ENCODE peak calls at places on chromosomes 11 and 22, in six cellular contexts. J, Z, V, Y, C and B are unnamed samples.

GRCh38 chr11:3167143-3168119 is 2.3 kb upstream of the OSBPL5 start:
- DNase-seq in C (peak; percentile 40), V (no peak), J (no peak), Z (no peak), Y (no peak), B (no peak)

GRCh38 chr11:111392552-111392951 is 13.5 kb upstream of the POU2AF1 start:
- DNase-seq in J (no peak), Z (no peak), V (no peak), C (no peak), Y (no peak), B (no peak)

GRCh38 chr22:38086942-38087341 is 3.0 kb upstream of the SLC16A8 start:
- DNase-seq in V (no peak), C (no peak), J (no peak), Y (no peak), Z (no peak), B (no peak)

GRCh38 chr22:43829904-43830851 is 18.1 kb upstream of the EFCAB6 start:
- DNase-seq in Y (no peak), C (no peak), Z (no peak), V (no peak), J (no peak), B (no peak)

GRCh38 chr22:45235101-45235777 is 5.5 kb downstream of the KIAA0930 start:
- DNase-seq in Z (no peak), V (no peak), Y (peak; percentile 56), C (no peak), J (no peak), B (no peak)

GRCh38 chr22:44704159-44705021 is 2.4 kb downstream of the PRR5 start:
- DNase-seq in J (no peak), C (no peak), Y (no peak), Z (no peak), V (no peak), B (no peak)

GRCh38 chr11:115054541-115055538 is 376.5 kb downstream of the NXPE2 start:
- DNase-seq in V (no peak), Z (no peak), C (no peak), J (no peak), Y (no peak), B (no peak)

GRCh38 chr11:117473692-117474091 is 146.0 kb downstream of the CEP164 start:
- DNase-seq in C (no peak), Y (no peak), J (no peak), Z (no peak), V (no peak), B (no peak)

GRCh38 chr22:46830001-46830715 is 67.7 kb downstream of the TBC1D22A start:
- DNase-seq in Z (no peak), V (no peak), Y (no peak), J (no peak), C (no peak), B (no peak)

GRCh38 chr11:134158023-134158422 is 65.7 kb downstream of the NCAPD3 start:
- DNase-seq in Z (no peak), C (no peak), J (no peak), Y (no peak), V (no peak), B (no peak)

GRCh38 chr22:21569459-21570161 is 2.1 kb downstream of the UBE2L3 start:
- DNase-seq in C (no peak), V (no peak), Z (no peak), Y (no peak), J (no peak), B (no peak)

GRCh38 chr11:105979997-105980703 is 41.9 kb downstream of the MSANTD4 start:
- DNase-seq in Y (no peak), Z (no peak), C (no peak), J (no peak), V (no peak), B (no peak)

GRCh38 chr22:39297490-39298193 is 21.8 kb downstream of the RPL3 start:
- DNase-seq in Z (no peak), Y (no peak), J (no peak), V (no peak), C (no peak), B (no peak)

GRCh38 chr11:75731095-75731494 is 13.5 kb downstream of the MOGAT2 start:
- DNase-seq in Z (no peak), V (no peak), Y (no peak), C (no peak), J (no peak), B (no peak)

GRCh38 chr11:71140206-71140919 is 112.0 kb downstream of the SHANK2 start:
- DNase-seq in C (no peak), Z (no peak), J (no peak), V (no peak), Y (no peak), B (no peak)

GRCh38 chr11:74730601-74731260 is 495 bp downstream of the CHRDL2 start:
- DNase-seq in Z (no peak), C (no peak), J (no peak), V (no peak), Y (no peak), B (peak; percentile 78)

GRCh38 chr11:79430280-79430679 is 10.6 kb downstream of the TENM4 start:
- DNase-seq in J (no peak), Y (no peak), V (no peak), Z (no peak), C (no peak), B (no peak)

GRCh38 chr11:128936546-128937275 is 6.0 kb downstream of the TP53AIP1 start:
- DNase-seq in C (no peak), Y (no peak), V (no peak), Z (no peak), J (no peak), B (no peak)

GRCh38 chr11:29844701-29845379 is 172.0 kb downstream of the KCNA4 start:
- DNase-seq in J (no peak), C (no peak), V (no peak), Z (no peak), Y (no peak), B (no peak)

GRCh38 chr11:75142714-75143419 is 8.0 kb upstream of the SLCO2B1 start:
- DNase-seq in C (peak; percentile 76), Y (peak; percentile 90), Z (peak; percentile 46), J (peak; percentile 75), V (peak; percentile 73), B (no peak)

GRCh38 chr11:74185285-74185684 is 14.2 kb downstream of the PPME1 start:
- DNase-seq in C (no peak), Y (no peak), Z (no peak), V (no peak), J (no peak), B (no peak)

GRCh38 chr11:58658553-58659080 is 36.2 kb downstream of the CNTF start:
- DNase-seq in Y (no peak), Z (no peak), J (no peak), V (no peak), C (no peak), B (no peak)

GRCh38 chr11:129972596-129972995 is 30.0 kb downstream of the PRDM10 start:
- DNase-seq in V (no peak), Y (no peak), Z (no peak), C (no peak), J (no peak), B (no peak)

GRCh38 chr22:49183208-49183825 is 644.4 kb downstream of the BRD1 start:
- DNase-seq in C (no peak), J (no peak), Y (no peak), V (no peak), Z (no peak), B (no peak)

GRCh38 chr11:92439133-92439532 is 214.5 kb downstream of the FAT3 start:
- DNase-seq in Y (no peak), V (no peak), J (no peak), C (no peak), Z (no peak), B (no peak)

GRCh38 chr11:82701847-82702520 is 31.7 kb downstream of the FAM181B start:
- DNase-seq in C (no peak), J (no peak), Z (no peak), V (peak; percentile 31), Y (peak; percentile 42), B (no peak)

GRCh38 chr11:11027271-11027670 is 169.4 kb upstream of the ZBED5 start:
- DNase-seq in V (no peak), C (no peak), Z (no peak), J (no peak), Y (no peak), B (no peak)

GRCh38 chr11:10623797-10624761 is 55.6 kb upstream of the LYVE1 start:
- DNase-seq in Z (no peak), C (no peak), J (no peak), Y (peak; percentile 27), V (no peak), B (no peak)

GRCh38 chr22:42396621-42397331 is 35.4 kb downstream of the NFAM1 start:
- DNase-seq in V (no peak), C (no peak), J (no peak), Z (no peak), Y (peak; percentile 31), B (no peak)

GRCh38 chr11:4048340-4048739 is 46.3 kb upstream of the RRM1 start:
- DNase-seq in C (no peak), V (no peak), Y (no peak), Z (no peak), J (no peak), B (no peak)

GRCh38 chr22:19115628-19116027 is 6.6 kb downstream of the DGCR2 start:
- DNase-seq in Z (no peak), V (no peak), J (no peak), C (no peak), Y (no peak), B (no peak)

GRCh38 chr22:35620624-35621245 is 3.6 kb upstream of the MB start:
- DNase-seq in J (no peak), Z (no peak), V (no peak), Y (no peak), C (no peak), B (no peak)